ENCODE peak calls at places on chromosome 18, in nine cellular contexts. W is fibroblast of mammary gland; J is amygdala; P is AG09309; L is GM13977; M is MV-4-11; E is GM23248; S is stimulated activated CD4-positive, alpha-beta T cell treated with anti-CD3 and anti-CD28 coated beads, Interleukin-15, amount 100 ng/mL, for 24 hours; B is NCI-H446. I is an unnamed sample.

GRCh38 chr18:45738660-45739059 is 14.7 kb downstream of the SLC14A1 start:
- DNase-seq in W (no peak), J (no peak), P (no peak), L (no peak), M (no peak), E (no peak), S (no peak), B (no peak), I (no peak)

GRCh38 chr18:22900558-22901183 is 32.5 kb upstream of the RBBP8 start:
- DNase-seq in W (no peak), J (no peak), P (no peak), L (no peak), M (no peak), E (peak; percentile 7), S (no peak), B (peak; percentile 78), I (no peak)

GRCh38 chr18:43780782-43781340 is 503.6 kb upstream of the SYT4 start:
- DNase-seq in W (peak; percentile 81), J (no peak), P (peak; percentile 67), L (no peak), M (no peak), E (peak; percentile 87), S (no peak), B (no peak), I (no peak)

GRCh38 chr18:59907172-59907571 is 7.4 kb downstream of the PMAIP1 start:
- DNase-seq in W (peak; percentile 59), J (no peak), P (no peak), L (no peak), M (peak; percentile 82), E (peak; percentile 37), S (no peak), B (no peak), I (no peak)

GRCh38 chr18:11791131-11791530 is 60.1 kb upstream of the CHMP1B start:
- DNase-seq in W (no peak), J (no peak), P (no peak), L (no peak), M (no peak), E (no peak), S (no peak), B (no peak), I (no peak)

GRCh38 chr18:78429127-78430108 is 550.2 kb upstream of the SALL3 start:
- DNase-seq in W (no peak), J (no peak), P (no peak), L (no peak), M (no peak), E (no peak), S (no peak), B (no peak), I (no peak)

GRCh38 chr18:21241224-21242131 is 554 bp upstream of the GREB1L start:
- DNase-seq in W (peak; percentile 21), J (no peak), P (no peak), L (peak; percentile 24), M (no peak), E (peak; percentile 52), S (peak; percentile 3), B (no peak), I (no peak)

GRCh38 chr18:67428805-67429204 is 87.7 kb downstream of the DSEL start:
- DNase-seq in W (peak; percentile 44), J (no peak), P (peak; percentile 39), L (no peak), M (no peak), E (peak; percentile 38), S (no peak), B (no peak), I (no peak)

GRCh38 chr18:36128907-36129299 is 237 bp downstream of the SLC39A6 start:
- DNase-seq in W (no peak), J (no peak), P (no peak), L (no peak), M (no peak), E (no peak), S (no peak), B (no peak), I (no peak)

GRCh38 chr18:67001052-67001451 is 397.2 kb upstream of the CDH19 start:
- DNase-seq in W (no peak), J (no peak), P (no peak), L (no peak), M (no peak), E (no peak), S (no peak), B (no peak), I (no peak)

GRCh38 chr18:55706893-55707292 is 118.9 kb upstream of the TCF4 start:
- DNase-seq in W (peak; percentile 86), J (no peak), P (no peak), L (no peak), M (no peak), E (peak; percentile 75), S (no peak), B (no peak), I (no peak)

GRCh38 chr18:47777626-47778025 is 152.8 kb downstream of the SMAD2 start:
- DNase-seq in W (no peak), J (no peak), P (no peak), L (no peak), M (peak; percentile 78), E (no peak), S (no peak), B (no peak), I (no peak)

GRCh38 chr18:35949903-35950627 is 22.4 kb upstream of the RMP24 start:
- DNase-seq in W (peak; percentile 68), J (peak; percentile 23), P (no peak), L (peak; percentile 70), M (peak; percentile 22), E (peak; percentile 67), S (peak; percentile 56), B (peak; percentile 78), I (peak; percentile 74)